ENCODE peak calls at places on chromosomes 11 and 22, in five cellular contexts. D is naive thymus-derived CD4-positive, alpha-beta T cell; F is left lung; E is lower lobe of right lung; T is colonic mucosa. N is an unnamed sample. For H3K4me1, the result is how much of the 10 kb centered on the place peaks cover.

GRCh38 chr11:9046376-9046775 is 42.6 kb upstream of the NRIP3 start:
- DNase-seq in D (no peak), F (no peak), E (no peak), T (no peak), N (no peak)

GRCh38 chr11:76768091-76769047 is 14.8 kb upstream of the TSKU start:
- DNase-seq in D (no peak), F (peak), E (peak), T (peak), N (no peak)

GRCh38 chr11:11148598-11148997 is 204.5 kb downstream of the CSNK2A3 start:
- DNase-seq in D (no peak), F (no peak), E (no peak), T (no peak), N (no peak)

GRCh38 chr22:43745783-43746356 is 66.2 kb downstream of the EFCAB6 start:
- DNase-seq in D (no peak), F (no peak), E (no peak), T (no peak), N (no peak)

GRCh38 chr11:1763796-1764661 is at the start of gene CTSD:
- DNase-seq in D (peak), F (peak), E (peak), T (peak), N (peak)

GRCh38 chr11:134252539-134253188 is 488 bp downstream of the THYN1 start:
- DNase-seq in D (no peak), F (no peak), E (no peak), T (peak), N (no peak)

GRCh38 chr11:59135648-59136461 is 6.8 kb upstream of the FAM111A start:
- DNase-seq in D (peak), F (peak), E (peak), T (peak), N (peak)

GRCh38 chr11:12249590-12250260 is 127.6 kb upstream of the PARVA start:
- DNase-seq in D (no peak), F (no peak), E (no peak), T (peak), N (no peak)

GRCh38 chr22:47367107-47367690 is 604.7 kb downstream of the TBC1D22A start:
- DNase-seq in D (no peak), F (no peak), E (no peak), T (peak), N (no peak)

GRCh38 chr11:73951797-73952196 is 971 bp downstream of the DNAJB13 start:
- DNase-seq in D (no peak), F (no peak), E (no peak), T (no peak), N (no peak)

GRCh38 chr22:36578619-36579018 is 49.7 kb upstream of the EIF3D start:
- DNase-seq in D (no peak), F (no peak), E (peak), T (no peak), N (no peak)

GRCh38 chr11:3381794-3382193 is 2.8 kb upstream of the ZNF195 start:
- DNase-seq in D (no peak), F (no peak), E (no peak), T (no peak), N (no peak)

GRCh38 chr11:1260023-1260501 is 37.2 kb downstream of the MUC5B start:
- DNase-seq in D (no peak), F (no peak), E (no peak), T (peak), N (no peak)

GRCh38 chr22:43005106-43005505 is 9.8 kb downstream of the PACSIN2 start:
- DNase-seq in D (no peak), F (no peak), E (peak), T (no peak), N (no peak)

GRCh38 chr11:10666556-10666955 is 27.0 kb downstream of the IRAG1 start:
- DNase-seq in D (no peak), F (no peak), E (no peak), T (no peak), N (no peak)

GRCh38 chr11:128448487-128448886 is 138.9 kb downstream of the ETS1 start:
- DNase-seq in D (peak), F (no peak), E (no peak), T (peak), N (no peak)

GRCh38 chr11:48037709-48038468 is 57.5 kb downstream of the PTPRJ start:
- DNase-seq in D (no peak), F (no peak), E (no peak), T (no peak), N (no peak)

GRCh38 chr11:121321614-121322243 is 29.2 kb downstream of the SC5D start:
- DNase-seq in D (peak), F (no peak), E (no peak), T (peak), N (no peak)

GRCh38 chr22:38132136-38132535 is 21.7 kb upstream of the BAIAP2L2 start:
- DNase-seq in D (no peak), F (no peak), E (no peak), T (no peak), N (no peak)

GRCh38 chr11:65574147-65574962 is 1.5 kb upstream of the EHBP1L1 start:
- DNase-seq in D (peak), F (peak), E (peak), T (peak), N (peak)
- H3K27ac ChIP-seq in D (peak), F (peak), E (peak), T (peak), N (peak)

GRCh38 chr22:31911565-31912401 is 32.6 kb upstream of the YWHAH start:
- DNase-seq in D (no peak), F (no peak), E (no peak), T (peak), N (no peak)
- H3K4me3 ChIP-seq in D (no peak), F (no peak), E (no peak), T (no peak), N (no peak)

GRCh38 chr11:34632105-34632780 is 11.3 kb downstream of the EHF start:
- DNase-seq in D (no peak), F (no peak), E (no peak), T (no peak), N (no peak)

GRCh38 chr11:34631297-34631696 is 10.4 kb downstream of the EHF start:
- DNase-seq in D (no peak), F (no peak), E (no peak), T (no peak), N (no peak)

GRCh38 chr11:34629711-34630110 is 8.8 kb downstream of the EHF start:
- DNase-seq in D (no peak), F (no peak), E (no peak), T (no peak), N (no peak)

GRCh38 chr11:34631737-34632104 is 10.8 kb downstream of the EHF start:
- DNase-seq in D (no peak), F (no peak), E (no peak), T (no peak), N (no peak)

DNA sequence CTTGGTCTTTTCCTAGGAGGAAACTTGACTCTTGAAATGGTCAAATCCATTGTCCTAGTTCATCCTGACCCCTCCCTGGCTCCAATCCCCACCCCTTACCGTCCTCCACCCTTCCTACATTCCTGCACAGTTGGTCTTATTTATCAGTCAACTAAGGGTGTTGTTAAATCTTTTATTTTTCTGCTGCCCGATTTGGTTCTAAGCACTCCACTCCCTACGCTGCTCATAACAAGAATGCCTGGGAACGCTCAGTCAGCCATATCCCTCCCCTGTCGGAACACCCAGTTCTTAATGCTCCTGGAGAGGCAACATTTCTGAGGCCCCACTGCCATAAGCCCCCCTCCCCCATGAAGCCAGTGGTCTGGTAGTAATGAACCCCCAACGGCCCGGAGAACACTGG is 9.7 kb downstream of the EHF start:
- DNase-seq in D (no peak), F (no peak), E (no peak), T (no peak), N (no peak)
- H3K4me1 ChIP-seq in D (under half), F (under half), E (under half), T (under half), N (under half)

GRCh38 chr11:119316017-119316728 is 757 bp downstream of the MCAM start:
- DNase-seq in D (no peak), F (no peak), E (no peak), T (no peak), N (peak)

GRCh38 chr11:119315139-119316016 is 1.6 kb downstream of the MCAM start:
- DNase-seq in D (peak), F (no peak), E (no peak), T (no peak), N (no peak)

GRCh38 chr11:119316729-119317591 is at the start of gene MCAM:
- DNase-seq in D (no peak), F (no peak), E (no peak), T (no peak), N (no peak)

GRCh38 chr11:119317592-119318239 is 786 bp upstream of the MCAM start:
- DNase-seq in D (no peak), F (no peak), E (no peak), T (no peak), N (no peak)

GRCh38 chr11:119314748-119315138 is 2.2 kb downstream of the MCAM start:
- DNase-seq in D (no peak), F (no peak), E (no peak), T (no peak), N (no peak)
- H3K27ac ChIP-seq in D (no peak), F (no peak), E (peak), T (no peak), N (peak)

DNA sequence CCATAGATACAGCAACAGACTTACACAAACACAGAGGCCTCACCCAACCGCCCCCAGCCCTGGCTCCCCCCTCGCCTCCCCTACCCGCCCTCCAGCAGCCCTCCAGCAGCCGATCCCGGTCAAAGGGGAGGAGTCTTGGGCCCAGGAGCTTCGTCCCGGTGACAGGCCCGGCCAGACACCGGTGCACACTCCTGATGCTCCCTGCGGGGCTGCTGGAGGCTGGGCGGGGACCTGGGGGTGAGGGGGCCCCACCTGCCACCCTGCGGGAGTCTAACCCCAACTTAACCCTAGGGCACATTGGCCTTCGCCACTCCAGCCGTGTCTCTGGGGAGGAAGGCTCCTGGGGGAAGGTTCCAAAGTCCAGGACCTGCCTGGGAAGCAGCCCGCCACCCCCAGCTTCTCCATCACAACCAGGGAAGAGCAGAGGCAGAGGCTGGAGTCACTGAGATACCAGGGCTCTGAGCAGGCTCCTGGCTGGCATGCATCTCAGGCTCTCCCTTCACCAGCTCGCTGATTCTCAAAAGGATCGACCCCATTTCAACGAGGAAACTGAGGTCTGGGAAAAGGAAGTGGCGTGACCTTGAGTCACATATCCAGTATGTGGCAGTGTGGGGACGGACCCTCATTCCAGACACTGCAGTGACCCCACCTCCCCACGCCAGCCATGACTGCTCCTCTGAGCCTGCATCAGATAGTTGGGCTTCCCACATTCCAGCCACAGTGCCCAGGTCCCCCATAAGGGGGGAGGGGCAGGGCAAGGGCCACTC is 14.4 kb downstream of the BCL9L start:
- DNase-seq in D (no peak), F (no peak), E (no peak), T (peak), N (no peak)
- H3K4me3 ChIP-seq in D (peak), F (peak), E (peak), T (peak), N (peak)